ENCODE peak calls at places on chromosomes 6 and 20, in four cellular contexts. One of them, this sample, is unnamed.

GRCh38 chr6:33620158-33620583 is 951 bp upstream of the ITPR3 start:
- DNase-seq in GM12878: no peak
- DNase-seq in K562: peak; percentile 77
- DNase-seq in A549: no peak
- DNase-seq in this sample: no peak

GRCh38 chr20:37890108-37890507 is 12.8 kb upstream of the VSTM2L start:
- DNase-seq in GM12878: peak; percentile 26
- DNase-seq in K562: no peak
- DNase-seq in A549: no peak
- DNase-seq in this sample: no peak

GRCh38 chr20:5531318-5532081 is 214.7 kb upstream of the PROKR2 start:
- DNase-seq in GM12878: no peak
- DNase-seq in K562: no peak
- DNase-seq in A549: peak; percentile 24
- DNase-seq in this sample: no peak

GRCh38 chr6:136035378-136036070 is 184.0 kb downstream of the PDE7B start:
- DNase-seq in GM12878: no peak
- DNase-seq in K562: no peak
- DNase-seq in A549: peak; percentile 39
- DNase-seq in this sample: no peak

GRCh38 chr20:63702036-63702665 is 5.6 kb downstream of the ARFRP1 start:
- DNase-seq in GM12878: no peak
- DNase-seq in K562: peak; percentile 2
- DNase-seq in A549: no peak
- DNase-seq in this sample: no peak

GRCh38 chr20:5361176-5361575 is 44.4 kb upstream of the PROKR2 start:
- DNase-seq in GM12878: no peak
- DNase-seq in K562: no peak
- DNase-seq in A549: no peak
- DNase-seq in this sample: no peak

GRCh38 chr6:112802154-112802553 is 455.0 kb downstream of the RFPL4B start:
- DNase-seq in GM12878: no peak
- DNase-seq in K562: no peak
- DNase-seq in A549: no peak
- DNase-seq in this sample: no peak

GRCh38 chr6:453152-453551 is 61.6 kb downstream of the IRF4 start:
- DNase-seq in GM12878: no peak
- DNase-seq in K562: no peak
- DNase-seq in A549: no peak
- DNase-seq in this sample: no peak

GRCh38 chr6:110422444-110422822 is 7.1 kb upstream of the DDO start:
- DNase-seq in GM12878: no peak
- DNase-seq in K562: no peak
- DNase-seq in A549: no peak
- DNase-seq in this sample: no peak

GRCh38 chr6:90343581-90343980 is 46.9 kb upstream of the BACH2 start:
- DNase-seq in GM12878: no peak
- DNase-seq in K562: no peak
- DNase-seq in A549: peak; percentile 11
- DNase-seq in this sample: no peak

GRCh38 chr20:39873286-39873685 is 815.8 kb downstream of the MAFB start:
- DNase-seq in GM12878: no peak
- DNase-seq in K562: no peak
- DNase-seq in A549: no peak
- DNase-seq in this sample: no peak

GRCh38 chr20:59640267-59640666 is 35.9 kb downstream of the PHACTR3 start:
- DNase-seq in GM12878: no peak
- DNase-seq in K562: no peak
- DNase-seq in A549: no peak
- DNase-seq in this sample: no peak

DNA sequence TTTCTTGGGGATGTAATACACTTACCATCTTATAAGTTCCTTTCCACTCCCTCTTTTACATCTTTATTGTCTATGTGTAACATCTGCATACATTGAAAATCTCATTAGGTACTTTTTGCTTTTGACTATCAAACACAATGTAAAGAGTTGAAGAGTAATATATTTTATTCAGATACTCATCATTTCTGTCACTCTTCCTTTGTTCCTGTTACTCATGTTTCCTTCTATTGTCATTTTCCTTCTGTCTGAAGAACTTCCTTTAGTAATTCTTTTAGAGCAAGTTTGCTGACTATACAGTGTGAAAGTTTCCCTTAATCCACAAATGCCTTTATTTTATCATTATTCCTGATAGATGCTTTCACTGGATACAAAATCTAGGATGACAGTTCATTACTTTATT is 339.8 kb downstream of the SOX4 start:
- DNase-seq in GM12878: no peak
- DNase-seq in K562: no peak
- DNase-seq in A549: no peak
- DNase-seq in this sample: no peak
- TF ChIP-seq ESRRA in GM12878: no peak
- TF ChIP-seq ESRRA in K562: no peak
- TF ChIP-seq ESRRA in A549: no peak
- TF ChIP-seq ESRRA in this sample: no peak

GRCh38 chr6:114158838-114159694 is 183.8 kb downstream of the HS3ST5 start:
- DNase-seq in GM12878: no peak
- DNase-seq in K562: no peak
- DNase-seq in A549: no peak
- DNase-seq in this sample: no peak
- TF ChIP-seq ESRRA in GM12878: no peak
- TF ChIP-seq ESRRA in K562: no peak
- TF ChIP-seq ESRRA in A549: no peak
- TF ChIP-seq ESRRA in this sample: no peak

GRCh38 chr6:31661867-31662723 is 1.5 kb upstream of the C6orf47 start:
- DNase-seq in GM12878: no peak
- DNase-seq in K562: no peak
- DNase-seq in A549: no peak
- DNase-seq in this sample: no peak

GRCh38 chr6:31663087-31663960 is 1.5 kb downstream of the GPANK1 start:
- DNase-seq in GM12878: no peak
- DNase-seq in K562: no peak
- DNase-seq in A549: no peak
- DNase-seq in this sample: no peak

GRCh38 chr6:31664790-31665500 is at the start of gene GPANK1:
- DNase-seq in GM12878: peak; percentile 87
- DNase-seq in K562: peak; percentile 90
- DNase-seq in A549: peak; percentile 94
- DNase-seq in this sample: peak; percentile 64

GRCh38 chr6:31665501-31666336 is at the start of gene CSNK2B:
- DNase-seq in GM12878: peak; percentile 91
- DNase-seq in K562: peak; percentile 99
- DNase-seq in A549: peak; percentile 96
- DNase-seq in this sample: peak; percentile 97

DNA sequence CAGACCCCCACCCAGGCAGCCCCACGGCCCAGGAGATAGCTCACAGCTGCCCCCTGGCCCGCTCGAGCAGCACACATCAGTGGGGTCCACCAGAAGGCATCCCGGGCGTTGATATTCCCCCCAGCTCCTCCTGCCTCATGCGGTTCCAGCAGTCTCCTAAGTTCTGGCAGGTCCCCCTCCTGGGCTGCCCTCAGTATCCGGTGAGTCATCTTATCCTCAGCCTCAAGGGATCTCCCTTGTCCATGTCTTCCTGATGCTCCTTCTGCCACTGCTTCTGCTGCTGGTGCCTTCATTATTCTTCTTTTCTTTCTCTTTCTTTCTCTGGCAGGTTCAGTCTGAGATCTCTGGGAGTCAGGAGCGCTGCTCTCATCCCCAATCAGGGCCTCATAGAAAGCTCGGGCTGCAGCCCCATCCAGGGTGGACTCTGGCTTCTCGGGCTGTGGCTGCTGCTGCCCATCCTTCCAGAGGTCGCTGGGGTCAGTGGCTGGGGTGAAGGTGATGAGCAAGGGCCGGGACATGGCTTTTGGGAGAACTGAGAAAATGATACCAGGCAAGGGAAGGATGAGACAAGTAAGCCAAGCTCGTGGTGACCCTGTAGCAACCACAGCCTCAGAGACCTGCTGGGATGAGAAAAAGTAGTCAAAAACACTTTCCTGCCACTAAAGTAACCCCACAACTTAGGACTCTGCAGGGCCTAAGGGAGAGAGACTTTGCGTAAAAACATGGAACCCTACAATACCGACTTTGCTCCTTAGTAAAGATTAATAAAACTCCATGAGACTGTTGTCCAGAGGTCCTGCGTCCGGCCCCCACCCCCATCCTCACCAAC is 622 bp downstream of the GPANK1 start:
- DNase-seq in GM12878: no peak
- DNase-seq in K562: peak; percentile 88
- DNase-seq in A549: no peak
- DNase-seq in this sample: no peak
- TF ChIP-seq ESRRA in GM12878: no peak
- TF ChIP-seq ESRRA in K562: peak; percentile 79
- TF ChIP-seq ESRRA in A549: no peak
- TF ChIP-seq ESRRA in this sample: no peak

GRCh38 chr20:61690993-61691840 is 374.5 kb downstream of the TAF4 start:
- DNase-seq in GM12878: no peak
- DNase-seq in K562: no peak
- DNase-seq in A549: no peak
- DNase-seq in this sample: no peak

GRCh38 chr20:61691978-61692377 is 373.7 kb downstream of the TAF4 start:
- DNase-seq in GM12878: no peak
- DNase-seq in K562: no peak
- DNase-seq in A549: no peak
- DNase-seq in this sample: no peak

GRCh38 chr20:61694666-61695065 is 371.0 kb downstream of the TAF4 start:
- DNase-seq in GM12878: no peak
- DNase-seq in K562: no peak
- DNase-seq in A549: no peak
- DNase-seq in this sample: no peak

GRCh38 chr20:61693055-61693600 is 372.6 kb downstream of the TAF4 start:
- DNase-seq in GM12878: no peak
- DNase-seq in K562: no peak
- DNase-seq in A549: no peak
- DNase-seq in this sample: no peak

DNA sequence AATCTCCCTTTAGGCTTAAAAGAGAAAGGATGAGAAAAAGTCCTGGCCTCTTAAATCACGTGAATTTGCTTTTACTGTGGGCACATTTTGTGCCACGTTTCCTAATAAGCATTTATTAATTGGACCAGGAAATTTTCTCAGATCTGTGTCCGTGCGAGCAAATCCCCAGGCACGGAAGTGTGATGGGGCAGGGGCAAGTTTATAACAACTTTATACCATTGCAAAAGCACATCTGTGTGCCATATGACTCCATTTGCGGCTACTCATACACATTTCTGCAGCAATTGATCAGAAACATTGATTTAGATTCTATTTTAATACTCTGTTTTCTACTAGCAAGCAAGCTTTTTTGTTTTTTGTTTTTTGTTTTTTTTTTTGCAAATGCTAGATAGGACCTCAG is 373.2 kb downstream of the TAF4 start:
- DNase-seq in GM12878: no peak
- DNase-seq in K562: no peak
- DNase-seq in A549: no peak
- DNase-seq in this sample: no peak
- TF ChIP-seq ESRRA in GM12878: no peak
- TF ChIP-seq ESRRA in K562: no peak
- TF ChIP-seq ESRRA in A549: no peak
- TF ChIP-seq ESRRA in this sample: no peak

DNA sequence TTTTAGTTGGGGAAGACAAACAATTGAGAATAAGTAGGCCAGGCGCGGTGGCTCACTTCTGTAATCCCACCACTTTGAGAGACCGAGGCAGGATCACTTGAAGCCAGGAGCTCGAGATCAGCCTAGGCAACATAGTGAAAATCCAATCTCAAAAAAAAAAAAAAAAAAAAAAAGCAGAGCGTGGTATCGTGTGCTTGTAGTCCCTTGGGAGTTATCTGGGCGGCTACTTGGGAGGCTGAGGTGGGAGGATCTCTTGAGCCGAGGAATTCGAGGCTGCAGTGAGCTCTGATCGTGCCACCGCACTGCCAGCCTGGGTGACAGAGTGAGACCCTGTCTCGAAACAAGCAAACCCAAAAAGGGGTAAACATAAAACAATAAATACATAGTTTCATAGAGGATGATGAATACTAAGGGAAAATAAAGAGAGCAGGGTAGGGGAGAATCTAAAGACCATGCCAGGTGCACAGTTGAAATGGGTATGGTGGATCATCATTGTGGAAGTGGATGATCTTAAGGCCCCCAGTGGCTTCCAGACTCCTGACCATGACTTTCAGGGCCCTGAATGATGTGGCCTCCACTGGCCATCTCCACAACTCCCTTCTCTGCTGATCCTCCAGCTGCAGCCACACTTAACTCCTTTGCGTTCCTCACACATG is 947 bp downstream of the POFUT1 start:
- DNase-seq in GM12878: no peak
- DNase-seq in K562: no peak
- DNase-seq in A549: no peak
- DNase-seq in this sample: no peak
- TF ChIP-seq ESRRA in GM12878: no peak
- TF ChIP-seq ESRRA in K562: no peak
- TF ChIP-seq ESRRA in A549: no peak
- TF ChIP-seq ESRRA in this sample: no peak

DNA sequence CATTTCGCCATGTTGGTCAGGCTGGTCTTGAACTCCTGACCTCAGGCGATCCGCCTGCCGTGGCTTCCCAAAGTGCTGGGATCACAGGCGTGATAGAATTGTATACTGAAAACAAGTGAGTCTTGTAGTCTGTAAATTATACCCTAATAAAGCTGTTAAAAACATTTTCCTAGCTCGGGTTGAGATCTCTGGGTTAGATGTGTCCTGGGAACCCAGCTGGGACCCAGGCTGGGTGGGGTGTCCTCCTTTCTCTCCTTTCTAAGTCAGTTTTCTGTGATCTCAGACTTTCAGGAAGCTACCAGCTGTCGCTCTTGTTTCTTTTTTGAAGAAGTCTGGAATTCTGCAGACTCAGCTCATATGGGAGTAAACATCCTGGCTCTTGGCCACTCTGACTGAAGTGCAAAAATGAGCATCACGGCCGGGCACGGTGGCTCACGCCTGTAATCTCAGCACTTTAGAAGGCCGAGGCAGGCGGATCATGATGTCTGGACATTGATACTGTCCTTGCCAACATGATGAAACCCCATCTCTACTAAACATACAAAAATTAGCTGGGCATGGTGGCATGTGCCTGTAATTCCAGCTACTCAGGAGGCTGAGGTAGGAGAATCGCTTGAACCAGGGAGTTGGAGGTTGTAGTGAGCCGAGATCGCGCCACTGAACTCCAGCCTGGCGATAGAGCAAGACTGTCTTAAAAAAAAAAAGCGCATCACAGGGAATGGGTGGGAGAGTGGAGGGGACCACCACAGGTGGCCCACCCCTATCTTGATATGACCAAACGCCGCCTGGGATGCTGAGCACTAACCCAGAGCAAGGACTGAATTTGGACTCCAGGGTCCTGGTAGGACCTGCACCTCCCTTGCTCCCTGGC is 9.9 kb upstream of the PCIF1 start:
- DNase-seq in GM12878: no peak
- DNase-seq in K562: no peak
- DNase-seq in A549: no peak
- DNase-seq in this sample: no peak
- TF ChIP-seq ESRRA in GM12878: no peak
- TF ChIP-seq ESRRA in K562: no peak
- TF ChIP-seq ESRRA in A549: no peak
- TF ChIP-seq ESRRA in this sample: no peak

DNA sequence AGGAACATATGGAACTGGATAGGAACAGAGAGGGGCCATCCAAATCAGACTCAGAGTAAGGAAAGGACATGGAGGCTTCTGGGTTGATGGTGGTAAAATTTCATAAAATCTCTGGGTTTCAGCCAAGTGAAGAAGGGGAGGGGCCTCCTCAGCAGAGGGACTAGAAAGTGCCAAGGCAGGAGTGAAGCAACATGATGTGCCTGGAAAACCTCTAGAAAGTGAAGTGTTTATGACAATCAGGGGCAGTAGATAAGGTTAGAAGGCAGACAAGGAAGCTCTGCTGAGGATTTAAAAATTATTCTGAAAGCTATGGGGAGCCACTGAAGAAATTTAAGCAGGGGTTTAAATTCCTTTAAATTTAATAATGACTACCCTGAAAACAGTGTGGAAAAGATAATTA is 126.0 kb upstream of the TENT5A start:
- DNase-seq in GM12878: no peak
- DNase-seq in K562: no peak
- DNase-seq in A549: no peak
- DNase-seq in this sample: no peak
- TF ChIP-seq ESRRA in GM12878: no peak
- TF ChIP-seq ESRRA in K562: no peak
- TF ChIP-seq ESRRA in A549: no peak
- TF ChIP-seq ESRRA in this sample: no peak

This sample was measured in WTC11.